ENCODE peak calls at places on chromosomes 2 and 18, in four cellular contexts. U is right cardiac atrium, W is foreskin fibroblast, X is BE2C. G is an unnamed sample.
A peak's percentile ranks its signal among the peaks of the same experiment; 100 is the strongest.

GRCh38 chr2:180497621-180498152 is 482.7 kb upstream of the UBE2E3 start:
- DNase-seq in U (no peak), W (no peak), X (no peak), G (no peak)

GRCh38 chr2:119383410-119384140 is 16.8 kb downstream of the DBI start:
- DNase-seq in U (no peak), W (no peak), X (peak; percentile 11), G (no peak)

GRCh38 chr2:110768591-110768990 is 36.2 kb downstream of the ACOXL start:
- DNase-seq in U (no peak), W (no peak), X (no peak), G (no peak)

GRCh38 chr2:30666307-30666874 is 140.9 kb downstream of the CAPN13 start:
- DNase-seq in U (no peak), W (peak; percentile 99), X (peak; percentile 44), G (peak; percentile 94)

GRCh38 chr2:215960825-215961224 is 52.5 kb downstream of the MREG start:
- DNase-seq in U (no peak), W (no peak), X (no peak), G (no peak)

GRCh38 chr2:185456517-185456916 is 282.1 kb upstream of the FSIP2 start:
- DNase-seq in U (no peak), W (no peak), X (no peak), G (peak; percentile 31)

GRCh38 chr2:232420463-232421188 is 14.0 kb downstream of the ALPG start:
- DNase-seq in U (no peak), W (no peak), X (no peak), G (no peak)

GRCh38 chr2:133568172-133568571 is at the start of gene NCKAP5:
- DNase-seq in U (peak; percentile 62), W (no peak), X (no peak), G (peak; percentile 77)

GRCh38 chr2:28880193-28880592 is 10.1 kb upstream of the TRMT61B start:
- DNase-seq in U (no peak), W (no peak), X (no peak), G (no peak)

GRCh38 chr2:95076705-95077520 is 44.7 kb downstream of the MRPS5 start:
- DNase-seq in U (peak; percentile 86), W (peak; percentile 33), X (peak; percentile 66), G (peak; percentile 61)

GRCh38 chr2:224175010-224175409 is 135.9 kb upstream of the SERPINE2 start:
- DNase-seq in U (no peak), W (no peak), X (peak; percentile 40), G (no peak)

GRCh38 chr2:168344706-168345105 is 97.3 kb upstream of the STK39 start:
- DNase-seq in U (no peak), W (no peak), X (no peak), G (no peak)

GRCh38 chr18:79754831-79755351 is 42.8 kb upstream of the KCNG2 start:
- DNase-seq in U (no peak), W (no peak), X (no peak), G (no peak)

GRCh38 chr2:102063360-102063947 is 71.7 kb downstream of the IL1R2 start:
- DNase-seq in U (peak; percentile 92), W (peak; percentile 77), X (no peak), G (peak; percentile 69)

GRCh38 chr2:3021720-3022119 is 355.9 kb downstream of the EIPR1 start:
- DNase-seq in U (no peak), W (no peak), X (no peak), G (no peak)

GRCh38 chr2:74893332-74893731 is 59.4 kb downstream of the HK2 start:
- DNase-seq in U (no peak), W (peak; percentile 80), X (no peak), G (peak; percentile 69)

GRCh38 chr18:70337139-70337972 is 48.5 kb downstream of the SOCS6 start:
- DNase-seq in U (no peak), W (peak; percentile 83), X (peak; percentile 21), G (peak; percentile 86)

GRCh38 chr2:199015072-199015471 is 442.7 kb downstream of the SATB2 start:
- DNase-seq in U (no peak), W (no peak), X (no peak), G (no peak)

GRCh38 chr2:181656450-181657261 is at the start of gene CERKL:
- DNase-seq in U (peak; percentile 69), W (peak; percentile 25), X (peak; percentile 13), G (no peak)

GRCh38 chr2:216765810-216766259 is 70.5 kb upstream of the IGFBP5 start:
- DNase-seq in U (peak; percentile 81), W (no peak), X (peak; percentile 53), G (no peak)

GRCh38 chr2:19409001-19409400 is 50.6 kb upstream of the OSR1 start:
- DNase-seq in U (no peak), W (no peak), X (no peak), G (no peak)

GRCh38 chr2:169082995-169083394 is 13.6 kb downstream of the DHRS9 start:
- DNase-seq in U (no peak), W (no peak), X (no peak), G (no peak)

GRCh38 chr2:177754476-177754873 is 318.1 kb downstream of the PDE11A start:
- DNase-seq in U (no peak), W (no peak), X (no peak), G (peak; percentile 51)

GRCh38 chr2:84919885-84920580 is 14.6 kb downstream of the TMSB10 start:
- DNase-seq in U (no peak), W (peak; percentile 94), X (no peak), G (peak; percentile 96)

GRCh38 chr2:39631256-39631655 is 34.5 kb upstream of the TMEM178A start:
- DNase-seq in U (no peak), W (no peak), X (no peak), G (no peak)

GRCh38 chr18:10403675-10404074 is 50.8 kb upstream of the APCDD1 start:
- DNase-seq in U (peak; percentile 74), W (no peak), X (no peak), G (no peak)

GRCh38 chr2:53130441-53130943 is 637.1 kb upstream of the CHAC2 start:
- DNase-seq in U (no peak), W (peak; percentile 26), X (no peak), G (peak; percentile 81)

GRCh38 chr2:147515213-147515612 is 329.6 kb upstream of the ACVR2A start:
- DNase-seq in U (no peak), W (no peak), X (no peak), G (no peak)

GRCh38 chr18:13530879-13531387 is 195.4 kb downstream of the FAM210A start:
- DNase-seq in U (peak; percentile 84), W (peak; percentile 14), X (peak; percentile 26), G (peak; percentile 84)

GRCh38 chr2:240138275-240138984 is 2.0 kb downstream of the OTOS start:
- DNase-seq in U (no peak), W (no peak), X (peak; percentile 2), G (no peak)

GRCh38 chr18:31427010-31427409 is 20.5 kb upstream of the DSG3 start:
- DNase-seq in U (no peak), W (no peak), X (no peak), G (no peak)
- H3K4me3 ChIP-seq in U (no peak overlapping the region), W (no peak overlapping the region), X (no peak overlapping the region), G (no peak overlapping the region)

DNA sequence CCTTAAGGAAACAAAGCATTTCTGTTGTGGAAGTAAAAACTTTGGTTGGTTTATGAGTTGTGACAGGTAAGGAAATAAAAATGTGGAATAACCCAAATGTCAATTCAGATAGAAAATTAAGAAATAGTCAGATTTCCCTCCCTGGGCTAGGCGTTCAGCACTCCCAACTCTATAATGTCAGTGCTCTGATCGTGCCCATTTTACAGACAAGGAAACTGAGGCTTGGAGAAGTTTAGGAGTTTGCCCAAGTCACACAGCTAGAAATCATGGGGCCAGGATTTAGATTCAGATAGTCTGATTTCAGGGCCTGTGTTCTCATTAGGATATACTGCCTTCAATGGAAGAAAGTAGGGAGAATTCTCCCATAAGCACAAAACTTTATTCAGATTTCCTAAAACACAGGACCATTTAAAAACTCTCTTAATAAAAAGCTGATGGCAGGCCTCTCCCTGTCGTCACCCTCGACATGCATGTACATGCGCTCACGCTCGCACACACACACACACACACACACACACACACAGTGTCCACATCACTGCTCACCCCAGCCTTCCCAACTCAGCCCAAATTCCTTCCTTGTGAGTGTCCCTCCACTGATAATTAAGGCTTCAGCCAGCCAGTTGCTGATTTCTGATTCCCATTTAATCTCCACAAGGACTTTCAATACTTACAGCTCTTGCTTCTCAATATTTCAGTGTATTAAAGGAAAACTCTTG is 49.1 kb upstream of the SLC14A2 start:
- DNase-seq in U (peak; percentile 67), W (peak; percentile 94), X (no peak), G (peak; percentile 72)
- H3K4me3 ChIP-seq in U (no peak overlapping the region), W (peak overlapping the region; percentile 38), X (no peak overlapping the region), G (no peak overlapping the region)

GRCh38 chr2:200809506-200810251 is 2.0 kb upstream of the BZW1 start:
- DNase-seq in U (no peak), W (no peak), X (no peak), G (no peak)
- H3K4me3 ChIP-seq in U (no peak overlapping the region), W (no peak overlapping the region), X (no peak overlapping the region), G (no peak overlapping the region)

DNA sequence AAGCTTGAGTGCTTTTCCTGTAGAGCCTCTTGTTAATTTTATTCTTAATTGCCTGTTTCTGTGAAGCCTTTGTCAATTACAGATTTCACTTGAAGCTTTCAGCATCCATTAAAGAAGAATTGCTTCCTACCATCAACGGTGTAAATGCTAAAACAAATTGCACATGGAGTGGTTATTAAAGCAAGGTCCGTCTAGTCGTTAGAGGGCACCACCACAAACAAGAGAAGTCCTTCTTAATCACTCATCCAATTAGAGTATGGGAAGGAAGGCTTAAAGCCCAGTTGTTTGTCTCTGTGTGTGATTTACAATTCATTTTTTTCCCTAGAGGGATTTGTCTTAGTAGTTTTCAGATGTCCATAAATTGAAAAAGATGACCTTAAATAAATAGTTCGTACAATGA is 1.6 kb downstream of the KCNJ3 start:
- DNase-seq in U (no peak), W (no peak), X (no peak), G (no peak)
- H3K4me3 ChIP-seq in U (peak overlapping the region; percentile 68), W (no peak overlapping the region), X (no peak overlapping the region), G (no peak overlapping the region)

GRCh38 chr2:211611621-211612020 is 927.0 kb downstream of the ERBB4 start:
- DNase-seq in U (no peak), W (no peak), X (no peak), G (no peak)
- H3K4me3 ChIP-seq in U (no peak overlapping the region), W (no peak overlapping the region), X (no peak overlapping the region), G (no peak overlapping the region)

GRCh38 chr18:35616074-35616473 is 34.5 kb downstream of the GALNT1 start:
- DNase-seq in U (no peak), W (no peak), X (no peak), G (no peak)
- H3K4me3 ChIP-seq in U (no peak overlapping the region), W (no peak overlapping the region), X (no peak overlapping the region), G (no peak overlapping the region)

G was measured in choroid plexus epithelial cell.